ENCODE peak calls at places on chromosomes 4 and X, in eight cellular contexts. S, Y, T, G, B, W, R and H are unnamed samples.

GRCh38 chr4:53777244-53777984 is 186.1 kb upstream of the LNX1 start:
- DNase-seq in S (no peak), Y (peak), T (no peak), G (peak), B (no peak), W (peak), R (peak), H (no peak)

GRCh38 chr4:125125256-125125655 is 189.5 kb upstream of the FAT4 start:
- DNase-seq in S (no peak), Y (peak), T (no peak), G (peak), B (no peak), W (no peak), R (peak), H (no peak)

GRCh38 chr4:61277785-61278184 is 77.7 kb downstream of the ADGRL3 start:
- DNase-seq in S (no peak), Y (peak), T (no peak), G (peak), B (no peak), W (peak), R (no peak), H (no peak)

GRCh38 chrX:72478351-72478750 is 94.3 kb downstream of the HDAC8 start:
- DNase-seq in S (no peak), Y (no peak), T (no peak), G (no peak), B (no peak), W (no peak), R (no peak), H (no peak)

GRCh38 chrX:6959006-6959405 is 188.5 kb upstream of the STS start:
- DNase-seq in S (peak), Y (no peak), T (no peak), G (no peak), B (no peak), W (no peak), R (no peak), H (no peak)

GRCh38 chr4:6189511-6189910 is 10.8 kb downstream of the JAKMIP1 start:
- DNase-seq in S (peak), Y (no peak), T (no peak), G (no peak), B (no peak), W (no peak), R (no peak), H (no peak)

GRCh38 chrX:111854778-111855490 is 21.0 kb upstream of the TRPC5OS start:
- DNase-seq in S (peak), Y (no peak), T (peak), G (no peak), B (no peak), W (peak), R (no peak), H (no peak)

GRCh38 chrX:129721414-129721813 is 17.4 kb upstream of the XPNPEP2 start:
- DNase-seq in S (no peak), Y (no peak), T (no peak), G (no peak), B (no peak), W (no peak), R (no peak), H (no peak)

GRCh38 chrX:135530097-135530496 is 9.6 kb downstream of the INTS6L start:
- DNase-seq in S (no peak), Y (no peak), T (no peak), G (no peak), B (no peak), W (no peak), R (no peak), H (no peak)

GRCh38 chrX:38006283-38006682 is at the start of gene SYTL5:
- DNase-seq in S (no peak), Y (no peak), T (no peak), G (no peak), B (no peak), W (peak), R (no peak), H (no peak)

GRCh38 chr4:73343432-73343831 is 60.7 kb upstream of the ALB start:
- DNase-seq in S (peak), Y (no peak), T (no peak), G (no peak), B (no peak), W (no peak), R (no peak), H (no peak)

GRCh38 chrX:153735274-153735673 is 10.6 kb downstream of the ABCD1 start:
- DNase-seq in S (peak), Y (no peak), T (no peak), G (no peak), B (no peak), W (no peak), R (no peak), H (no peak)

GRCh38 chr4:31040106-31040505 is 319.9 kb downstream of the PCDH7 start:
- DNase-seq in S (no peak), Y (no peak), T (no peak), G (no peak), B (no peak), W (no peak), R (no peak), H (no peak)

GRCh38 chr4:31041385-31041784 is 321.2 kb downstream of the PCDH7 start:
- DNase-seq in S (peak), Y (no peak), T (no peak), G (no peak), B (no peak), W (no peak), R (no peak), H (no peak)

GRCh38 chr4:31043382-31044062 is 323.4 kb downstream of the PCDH7 start:
- DNase-seq in S (peak), Y (no peak), T (no peak), G (no peak), B (no peak), W (no peak), R (peak), H (no peak)

GRCh38 chr4:31037714-31038113 is 317.5 kb downstream of the PCDH7 start:
- DNase-seq in S (no peak), Y (no peak), T (no peak), G (no peak), B (no peak), W (no peak), R (no peak), H (no peak)

GRCh38 chr4:31039382-31039781 is 319.2 kb downstream of the PCDH7 start:
- DNase-seq in S (no peak), Y (no peak), T (no peak), G (no peak), B (no peak), W (no peak), R (no peak), H (no peak)
- H3K4me3 ChIP-seq in S (no peak), Y (no peak), T (no peak), G (no peak), B (no peak), W (no peak), R (no peak), H (no peak)

GRCh38 chrX:17375631-17376380 is 806 bp downstream of the NHS start:
- DNase-seq in S (peak), Y (peak), T (no peak), G (peak), B (no peak), W (peak), R (peak), H (no peak)
- H3K4me3 ChIP-seq in S (peak), Y (peak), T (peak), G (peak), B (peak), W (peak), R (peak), H (peak)

GRCh38 chr4:152382057-152382785 is 153.7 kb downstream of the FBXW7 start:
- DNase-seq in S (no peak), Y (peak), T (no peak), G (peak), B (no peak), W (no peak), R (peak), H (no peak)
- H3K4me3 ChIP-seq in S (no peak), Y (peak), T (no peak), G (peak), B (no peak), W (no peak), R (peak), H (peak)

GRCh38 chr4:80053140-80053910 is 19.7 kb downstream of the ANTXR2 start:
- DNase-seq in S (no peak), Y (peak), T (no peak), G (no peak), B (no peak), W (no peak), R (peak), H (no peak)

GRCh38 chr4:80062527-80062926 is 10.5 kb downstream of the ANTXR2 start:
- DNase-seq in S (no peak), Y (no peak), T (no peak), G (no peak), B (no peak), W (no peak), R (no peak), H (no peak)

GRCh38 chr4:80054375-80054774 is 18.7 kb downstream of the ANTXR2 start:
- DNase-seq in S (no peak), Y (no peak), T (no peak), G (no peak), B (no peak), W (no peak), R (no peak), H (no peak)

GRCh38 chr4:80058740-80059139 is 14.3 kb downstream of the ANTXR2 start:
- DNase-seq in S (peak), Y (no peak), T (no peak), G (no peak), B (no peak), W (no peak), R (no peak), H (no peak)
- H3K4me3 ChIP-seq in S (no peak), Y (no peak), T (no peak), G (no peak), B (no peak), W (no peak), R (no peak), H (no peak)